ENCODE peak calls at places on chromosomes 3 and 15, in seven cellular contexts. K, Y, Z, E, L, U and B are unnamed samples.

GRCh38 chr3:124574012-124574411 is 156.2 kb upstream of the UMPS start:
- DNase-seq in K (no peak), Y (no peak), Z (no peak), E (no peak), L (no peak), U (no peak), B (no peak)

GRCh38 chr3:179768080-179768479 is 115.2 kb downstream of the USP13 start:
- DNase-seq in K (peak; percentile 42), Y (peak; percentile 67), Z (peak; percentile 80), E (peak; percentile 2), L (no peak), U (peak; percentile 74), B (no peak)

GRCh38 chr15:55799287-55800212 is 56.6 kb upstream of the PRTG start:
- DNase-seq in K (no peak), Y (peak; percentile 76), Z (peak; percentile 46), E (peak; percentile 45), L (no peak), U (peak; percentile 11), B (no peak)

GRCh38 chr3:147030274-147030673 is 376.1 kb downstream of the ZIC4 start:
- DNase-seq in K (no peak), Y (peak; percentile 23), Z (peak; percentile 62), E (no peak), L (no peak), U (no peak), B (no peak)

GRCh38 chr15:88901713-88902490 is 6.6 kb upstream of the HAPLN3 start:
- DNase-seq in K (no peak), Y (no peak), Z (no peak), E (no peak), L (no peak), U (no peak), B (no peak)

GRCh38 chr3:57224856-57225255 is 2.7 kb upstream of the APPL1 start:
- DNase-seq in K (no peak), Y (no peak), Z (peak; percentile 27), E (no peak), L (no peak), U (no peak), B (no peak)

GRCh38 chr3:55608266-55608937 is 121.3 kb upstream of the WNT5A start:
- DNase-seq in K (no peak), Y (peak; percentile 55), Z (no peak), E (no peak), L (no peak), U (no peak), B (no peak)

GRCh38 chr15:100713163-100713867 is 110.9 kb downstream of the ASB7 start:
- DNase-seq in K (no peak), Y (no peak), Z (peak; percentile 89), E (no peak), L (no peak), U (peak; percentile 70), B (no peak)

GRCh38 chr3:189464800-189465199 is 166.4 kb upstream of the TP63 start:
- DNase-seq in K (no peak), Y (no peak), Z (no peak), E (no peak), L (no peak), U (no peak), B (no peak)

GRCh38 chr15:98794754-98795153 is 146.4 kb downstream of the IGF1R start:
- DNase-seq in K (no peak), Y (no peak), Z (no peak), E (no peak), L (no peak), U (no peak), B (no peak)

GRCh38 chr3:127451321-127451720 is 139.2 kb downstream of the TPRA1 start:
- DNase-seq in K (no peak), Y (no peak), Z (no peak), E (no peak), L (no peak), U (no peak), B (no peak)

GRCh38 chr3:169327969-169328368 is 335.5 kb downstream of the MECOM start:
- DNase-seq in K (no peak), Y (no peak), Z (no peak), E (no peak), L (no peak), U (no peak), B (no peak)

GRCh38 chr3:103306081-103306480 is 871.3 kb downstream of the ZPLD1 start:
- DNase-seq in K (no peak), Y (no peak), Z (no peak), E (no peak), L (no peak), U (no peak), B (no peak)

GRCh38 chr3:71723452-71724170 is 1.6 kb downstream of the EIF4E3 start:
- DNase-seq in K (no peak), Y (no peak), Z (no peak), E (no peak), L (no peak), U (no peak), B (peak; percentile 73)